ENCODE peak calls at places on chromosome 6, in five cellular contexts. L, J, C, X and Q are unnamed samples.

GRCh38 chr6:7219310-7219709 is 93.7 kb downstream of the SSR1 start:
- DNase-seq in J (no peak), L (peak), X (no peak), C (no peak), Q (no peak)

GRCh38 chr6:107624541-107624940 is 134.6 kb downstream of the SOBP start:
- DNase-seq in C (no peak), J (no peak), X (no peak), L (peak), Q (peak)

GRCh38 chr6:63643862-63644261 is 8.3 kb downstream of the PHF3 start:
- DNase-seq in C (no peak), X (no peak), J (no peak), L (peak), Q (no peak)

GRCh38 chr6:14084388-14084787 is 33.2 kb upstream of the CD83 start:
- DNase-seq in L (no peak), C (no peak), J (no peak), X (no peak), Q (no peak)

GRCh38 chr6:93358435-93358834 is 60.9 kb downstream of the EPHA7 start:
- DNase-seq in J (no peak), C (no peak), X (no peak), L (no peak), Q (no peak)

GRCh38 chr6:18422136-18422535 is 35.0 kb downstream of the RNF144B start:
- DNase-seq in C (no peak), X (no peak), J (no peak), L (no peak), Q (no peak)

GRCh38 chr6:2854394-2854982 is 12.8 kb upstream of the SERPINB1 start:
- DNase-seq in C (no peak), X (no peak), J (no peak), L (no peak), Q (no peak)

GRCh38 chr6:34145161-34146020 is 496 bp downstream of the GRM4 start:
- DNase-seq in L (peak), J (no peak), X (no peak), C (no peak), Q (peak)

GRCh38 chr6:108850669-108851467 is 2.6 kb downstream of the ARMC2 start:
- DNase-seq in J (no peak), X (no peak), C (peak), L (no peak), Q (no peak)

GRCh38 chr6:109031416-109031815 is 63.2 kb downstream of the SESN1 start:
- DNase-seq in X (no peak), C (no peak), L (no peak), J (no peak), Q (no peak)

GRCh38 chr6:150981095-150981494 is 115.6 kb downstream of the MTHFD1L start:
- DNase-seq in J (peak), C (no peak), L (no peak), X (no peak), Q (no peak)

GRCh38 chr6:8195040-8195713 is 92.8 kb upstream of the EEF1E1 start:
- DNase-seq in C (no peak), X (no peak), J (no peak), L (no peak), Q (no peak)

GRCh38 chr6:53056273-53056672 is 8.9 kb upstream of the FBXO9 start:
- DNase-seq in X (no peak), J (no peak), C (no peak), L (no peak), Q (no peak)

GRCh38 chr6:25359191-25359861 is 80.2 kb downstream of the CARMIL1 start:
- DNase-seq in C (no peak), X (no peak), J (no peak), L (peak), Q (peak)

GRCh38 chr6:118650500-118651281 is 700 bp downstream of the CEP85L start:
- DNase-seq in L (peak), C (peak), J (peak), X (no peak), Q (peak)

GRCh38 chr6:19896580-19897010 is 59.4 kb downstream of the ID4 start:
- DNase-seq in X (no peak), L (no peak), C (no peak), J (no peak), Q (no peak)

GRCh38 chr6:42281016-42281533 is 63.4 kb upstream of the MRPS10 start:
- DNase-seq in C (no peak), X (no peak), J (no peak), L (no peak), Q (no peak)

GRCh38 chr6:142566628-142567396 is 265.0 kb downstream of the ADGRG6 start:
- DNase-seq in J (peak), X (peak), L (peak), C (no peak), Q (peak)

GRCh38 chr6:12334524-12335130 is 44.5 kb downstream of the EDN1 start:
- DNase-seq in C (no peak), J (no peak), L (no peak), X (no peak), Q (no peak)

GRCh38 chr6:151374024-151374423 is 17.3 kb downstream of the ZBTB2 start:
- DNase-seq in J (no peak), X (no peak), L (no peak), C (no peak), Q (no peak)

GRCh38 chr6:159726918-159727716 is at the start of gene WTAP:
- DNase-seq in L (peak), C (peak), X (peak), J (peak), Q (peak)

GRCh38 chr6:57209030-57209429 is 13.1 kb downstream of the RAB23 start:
- DNase-seq in J (no peak), X (no peak), C (no peak), L (no peak), Q (no peak)

GRCh38 chr6:124943658-124944057 is 18.6 kb upstream of the RNF217 start:
- DNase-seq in J (no peak), L (no peak), X (no peak), C (no peak), Q (peak)

GRCh38 chr6:125995972-125996580 is 9.7 kb downstream of the TRMT11 start:
- DNase-seq in L (peak), X (no peak), C (peak), J (no peak), Q (peak)

GRCh38 chr6:137261393-137262154 is 42.4 kb upstream of the IFNGR1 start:
- DNase-seq in J (peak), X (peak), C (no peak), L (peak), Q (peak)

GRCh38 chr6:30325873-30326445 is 768 bp upstream of the TRIM39 start:
- DNase-seq in L (peak), X (no peak), C (peak), J (peak), Q (peak)

GRCh38 chr6:11732036-11732545 is 46.5 kb downstream of the ADTRP start:
- DNase-seq in C (no peak), X (no peak), J (peak), L (no peak), Q (peak)

GRCh38 chr6:167047554-167047953 is 48.4 kb downstream of the CEP43 start:
- DNase-seq in L (no peak), J (peak), C (no peak), X (no peak), Q (no peak)

GRCh38 chr6:139763468-139764214 is 389.2 kb upstream of the CITED2 start:
- DNase-seq in L (no peak), J (no peak), C (no peak), X (no peak), Q (no peak)

GRCh38 chr6:11769244-11769643 is 9.4 kb downstream of the ADTRP start:
- DNase-seq in L (peak), C (no peak), J (no peak), X (no peak), Q (no peak)

GRCh38 chr6:157233686-157234085 is 89.6 kb downstream of the TMEM242 start:
- DNase-seq in J (no peak), X (no peak), C (no peak), L (no peak), Q (no peak)

GRCh38 chr6:151676460-151676807 is 131.0 kb upstream of the ESR1 start:
- DNase-seq in X (no peak), L (no peak), C (no peak), J (no peak), Q (no peak)

GRCh38 chr6:56953597-56954388 is 1.1 kb upstream of the BEND6 start:
- DNase-seq in L (no peak), X (no peak), C (no peak), J (peak), Q (peak)

GRCh38 chr6:147873826-147874225 is 365.3 kb downstream of the SAMD5 start:
- DNase-seq in J (no peak), X (no peak), L (no peak), C (no peak), Q (no peak)

GRCh38 chr6:52551483-52552277 is 25.2 kb downstream of the TRAM2 start:
- DNase-seq in L (peak), J (no peak), C (peak), X (peak), Q (peak)

DNA sequence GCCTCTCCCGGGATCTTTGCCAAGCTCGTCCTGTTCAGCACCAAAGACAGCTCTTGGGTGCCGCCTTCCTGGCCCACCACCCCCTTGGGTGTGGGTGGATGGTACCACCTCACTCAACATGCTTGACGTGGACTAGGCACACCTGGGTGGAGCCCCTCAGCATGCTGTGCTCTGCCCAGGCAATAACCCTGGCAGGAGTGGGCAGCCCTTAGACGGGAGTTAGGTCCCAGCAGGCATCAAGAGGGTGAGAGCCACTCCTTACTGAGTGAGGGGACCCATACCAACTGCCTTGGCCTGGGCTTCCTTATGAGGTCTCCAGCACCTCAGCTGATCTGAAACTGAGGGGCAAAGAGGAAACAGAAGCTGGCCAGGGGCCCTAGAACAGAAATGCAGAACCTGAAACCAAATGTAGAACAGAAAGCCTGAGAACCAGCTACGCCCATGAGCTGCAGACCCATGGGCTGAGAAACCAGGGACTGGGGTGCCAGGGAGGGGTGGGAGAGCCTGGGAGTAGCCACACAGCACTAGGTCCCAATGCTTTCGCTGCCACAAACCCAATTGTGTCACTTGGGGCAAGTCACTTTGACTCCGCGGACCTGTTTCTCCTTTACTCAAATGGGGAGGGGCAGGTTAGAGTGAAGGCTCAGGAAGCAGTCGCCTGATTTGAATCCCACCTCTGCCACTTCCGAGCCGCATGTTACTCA is 2.0 kb downstream of the FGD2 start:
- DNase-seq in L (no peak), J (peak), C (no peak), X (no peak), Q (peak)
- TF ChIP-seq CTCF in L (no peak), J (no peak), C (no peak), X (no peak), Q (no peak)

DNA sequence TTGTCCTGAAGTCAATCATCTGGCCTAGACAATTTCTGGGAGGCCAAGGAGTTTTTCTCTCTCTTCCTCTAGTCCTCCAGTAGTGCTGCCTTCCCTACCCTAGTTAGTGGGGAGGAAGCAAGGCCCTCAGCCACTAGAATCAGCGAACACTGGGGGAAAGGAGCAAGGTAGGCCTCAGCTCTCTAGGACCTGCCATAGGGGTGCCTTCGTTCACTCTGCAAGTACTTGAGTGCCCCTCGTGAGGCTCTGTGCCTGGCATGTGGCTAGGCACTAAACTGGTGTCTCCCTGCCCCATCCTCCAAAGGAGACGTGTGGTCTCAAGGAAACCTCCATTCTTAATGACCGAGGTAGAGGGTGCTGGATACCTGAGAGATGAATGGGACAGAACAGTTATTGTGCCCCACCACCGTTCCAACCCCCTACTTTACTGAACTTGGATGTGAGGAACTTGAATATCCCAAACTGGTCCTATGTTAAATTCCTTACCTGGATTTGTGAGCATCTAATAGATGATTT is 1.1 kb downstream of the DEF6 start:
- DNase-seq in J (no peak), C (no peak), X (no peak), L (no peak), Q (no peak)
- H3K4me3 ChIP-seq in J (peak), C (no peak), X (no peak), L (no peak), Q (no peak)

DNA sequence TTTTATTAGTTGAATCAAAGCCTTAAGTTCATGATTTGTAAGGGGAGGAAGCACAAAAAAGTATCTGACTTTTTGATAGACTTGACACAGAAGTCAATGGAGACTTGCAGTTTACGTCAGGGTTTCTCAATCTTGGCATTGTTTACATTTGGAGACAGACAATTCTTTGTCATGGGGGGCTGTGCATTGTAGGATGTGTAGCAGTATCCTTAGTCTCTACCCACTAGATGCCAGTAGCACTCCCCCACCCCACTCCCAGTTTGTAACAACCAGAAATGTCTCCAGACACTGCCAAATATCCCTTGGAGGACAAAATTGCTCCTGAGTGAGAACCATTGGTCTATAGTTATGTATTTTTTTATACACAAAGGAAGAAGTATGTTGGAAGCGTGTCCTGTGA is 434.1 kb downstream of the RFPL4B start:
- DNase-seq in L (peak), C (no peak), J (no peak), X (no peak), Q (peak)
- TF ChIP-seq CTCF in L (no peak), C (no peak), J (no peak), X (peak), Q (no peak)

GRCh38 chr6:43891072-43891870 is 121.3 kb downstream of the VEGFA start:
- DNase-seq in X (no peak), J (no peak), C (no peak), L (no peak), Q (no peak)
- H3K4me3 ChIP-seq in X (no peak), J (no peak), C (no peak), L (no peak), Q (no peak)

DNA sequence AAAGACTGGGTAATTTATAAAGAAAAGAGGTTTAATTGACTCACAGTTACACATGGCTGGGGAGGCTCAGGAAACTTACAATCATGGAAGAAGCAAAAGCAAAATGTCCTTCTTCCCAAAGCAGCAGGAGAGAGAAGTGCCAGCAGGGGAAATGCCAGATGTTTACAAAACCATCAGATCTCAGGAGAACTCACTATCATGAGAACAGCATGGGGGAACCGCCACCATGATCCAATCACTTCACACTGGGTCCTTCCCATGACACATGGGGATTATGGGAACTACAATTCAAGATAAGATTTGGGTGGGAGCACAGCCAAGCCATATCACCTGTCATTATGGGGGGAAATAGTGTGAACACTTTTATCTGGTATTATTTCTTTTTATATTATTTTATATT is 557.2 kb downstream of the EYS start:
- DNase-seq in C (no peak), L (no peak), J (no peak), X (no peak), Q (no peak)
- TF ChIP-seq CTCF in C (no peak), L (no peak), J (no peak), X (no peak), Q (no peak)

GRCh38 chr6:165844232-165844631 is 181.2 kb upstream of the PDE10A start:
- DNase-seq in J (no peak), X (no peak), L (no peak), C (no peak), Q (no peak)

GRCh38 chr6:165843121-165843520 is 180.1 kb upstream of the PDE10A start:
- DNase-seq in X (no peak), C (no peak), L (no peak), J (no peak), Q (no peak)

GRCh38 chr6:165841153-165841558 is 178.1 kb upstream of the PDE10A start:
- DNase-seq in C (no peak), X (no peak), L (no peak), J (no peak), Q (no peak)

GRCh38 chr6:165843568-165844113 is 180.6 kb upstream of the PDE10A start:
- DNase-seq in X (no peak), L (no peak), C (no peak), J (no peak), Q (no peak)

GRCh38 chr6:165842291-165842936 is 179.4 kb upstream of the PDE10A start:
- DNase-seq in L (no peak), C (no peak), J (no peak), X (no peak), Q (no peak)
- H3K4me3 ChIP-seq in L (no peak), C (no peak), J (no peak), X (no peak), Q (no peak)

GRCh38 chr6:28390688-28391087 is 8.9 kb downstream of the ZSCAN12 start:
- DNase-seq in J (no peak), C (no peak), L (no peak), X (no peak), Q (no peak)

GRCh38 chr6:28399370-28400121 is at the start of gene ZSCAN12:
- DNase-seq in L (peak), J (peak), X (peak), C (peak), Q (peak)

GRCh38 chr6:28395918-28396317 is 3.6 kb downstream of the ZSCAN12 start:
- DNase-seq in X (no peak), J (no peak), C (no peak), L (no peak), Q (no peak)

GRCh38 chr6:28400122-28400451 is 540 bp upstream of the ZSCAN12 start:
- DNase-seq in J (no peak), X (no peak), C (no peak), L (no peak), Q (no peak)

DNA sequence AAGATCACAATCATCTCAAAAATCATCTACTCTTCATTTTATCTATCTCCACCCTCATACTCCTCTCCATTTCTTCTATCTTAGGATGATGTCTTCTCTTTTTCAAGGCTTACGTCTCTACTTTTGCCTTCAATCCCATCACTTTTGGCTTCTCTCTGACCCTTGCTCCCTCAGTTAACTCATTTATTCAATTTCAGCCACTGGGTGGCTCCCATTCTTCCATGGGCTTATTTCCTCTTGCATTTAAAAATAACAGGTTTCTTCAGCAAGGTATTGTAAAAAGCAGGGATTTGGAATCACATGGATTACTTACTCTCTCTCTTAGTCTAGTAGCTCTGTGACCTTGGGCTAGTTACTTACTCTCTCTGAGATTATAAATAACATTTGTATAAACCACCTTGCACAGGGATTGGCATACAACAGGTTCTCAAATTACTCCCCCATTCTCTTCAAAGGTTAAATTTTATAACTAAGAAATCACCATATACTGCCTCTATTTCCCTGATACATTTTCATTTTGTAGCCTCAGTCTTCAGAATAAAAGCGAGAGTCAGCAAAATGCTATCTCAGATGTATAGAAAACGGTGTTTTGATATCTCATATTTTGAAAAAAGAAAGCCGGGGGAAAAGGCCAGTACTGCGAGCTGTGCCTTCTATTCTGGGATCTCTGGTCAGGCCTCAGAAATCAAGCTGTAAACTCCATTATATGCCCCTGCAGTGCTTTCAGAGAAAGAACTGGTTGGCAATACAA is 5.5 kb downstream of the ZSCAN12 start:
- DNase-seq in C (no peak), X (no peak), J (no peak), L (no peak), Q (peak)
- TF ChIP-seq CTCF in C (no peak), X (peak), J (peak), L (peak), Q (peak)

DNA sequence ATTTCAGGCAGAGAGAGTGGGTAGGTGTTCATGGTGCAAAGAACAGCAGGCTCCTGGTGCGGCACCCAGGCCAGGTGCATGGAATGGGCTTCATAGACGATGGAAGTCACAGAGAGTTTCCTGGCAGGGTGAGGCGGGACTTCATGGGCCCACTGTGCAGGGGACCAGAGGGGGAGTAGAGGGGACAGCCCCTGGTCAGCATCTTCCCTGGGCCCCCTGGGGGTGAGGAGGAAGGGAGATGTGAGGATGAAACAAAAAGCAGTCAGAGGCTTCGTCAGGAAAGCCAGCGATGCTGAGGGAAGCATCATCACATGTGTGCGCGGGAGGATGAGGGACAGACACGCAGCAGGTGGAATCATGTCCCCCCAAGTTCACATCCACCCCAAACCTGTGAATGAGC is 2.4 kb upstream of the THBS2 start:
- DNase-seq in L (no peak), C (peak), X (no peak), J (no peak), Q (no peak)
- H3K4me3 ChIP-seq in L (no peak), C (no peak), X (no peak), J (no peak), Q (no peak)

GRCh38 chr6:161110380-161110779 is 118.8 kb downstream of the MAP3K4 start:
- DNase-seq in J (no peak), X (no peak), C (no peak), L (no peak), Q (no peak)
- TF ChIP-seq CTCF in J (no peak), X (no peak), C (no peak), L (no peak), Q (no peak)